ENCODE peak calls at places on chromosomes 5 and 9, in five cellular contexts. Z, F, S, O and A are unnamed samples. For H3K4me1, the result is how much of the 10 kb centered on the place peaks cover.

GRCh38 chr9:34559616-34560546 is 29.6 kb downstream of the CNTFR start:
- DNase-seq in Z (no peak), F (no peak), S (peak), O (no peak), A (no peak)

GRCh38 chr5:150350524-150351344 is 6.8 kb upstream of the TCOF1 start:
- DNase-seq in Z (peak), F (peak), S (peak), O (no peak), A (no peak)

GRCh38 chr5:66118294-66118693 is 25.8 kb upstream of the SREK1 start:
- DNase-seq in Z (no peak), F (no peak), S (no peak), O (no peak), A (no peak)

GRCh38 chr5:160385496-160385895 is 14.4 kb downstream of the FAM200C start:
- DNase-seq in Z (no peak), F (no peak), S (no peak), O (no peak), A (no peak)

GRCh38 chr5:65190328-65191053 is 291.2 kb downstream of the ADAMTS6 start:
- DNase-seq in Z (no peak), F (no peak), S (no peak), O (no peak), A (no peak)

GRCh38 chr9:117170567-117170966 is 244.3 kb downstream of the ASTN2 start:
- DNase-seq in Z (no peak), F (no peak), S (no peak), O (no peak), A (no peak)

GRCh38 chr5:32044904-32045303 is 129.2 kb downstream of the GOLPH3 start:
- DNase-seq in Z (no peak), F (no peak), S (peak), O (no peak), A (no peak)

GRCh38 chr9:12819436-12820185 is 44.8 kb downstream of the LURAP1L start:
- DNase-seq in Z (no peak), F (no peak), S (peak), O (no peak), A (no peak)

GRCh38 chr5:96807099-96807654 is 568 bp downstream of the ERAP1 start:
- DNase-seq in Z (peak), F (peak), S (peak), O (peak), A (no peak)

GRCh38 chr5:141785135-141785534 is 93.1 kb downstream of the PCDH1 start:
- DNase-seq in Z (no peak), F (no peak), S (no peak), O (no peak), A (no peak)

GRCh38 chr5:169557838-169558237 is 25.7 kb upstream of the SPDL1 start:
- DNase-seq in Z (no peak), F (no peak), S (no peak), O (no peak), A (no peak)

GRCh38 chr5:116970318-116970717 is 395.7 kb upstream of the SEMA6A start:
- DNase-seq in Z (no peak), F (no peak), S (no peak), O (no peak), A (no peak)

GRCh38 chr5:148922606-148923005 is 96.2 kb downstream of the ADRB2 start:
- DNase-seq in Z (no peak), F (no peak), S (no peak), O (no peak), A (no peak)

GRCh38 chr5:107933326-107933725 is 262.6 kb upstream of the EFNA5 start:
- DNase-seq in Z (no peak), F (no peak), S (no peak), O (no peak), A (no peak)

GRCh38 chr5:100901851-100902341 is 1.2 kb downstream of the ST8SIA4 start:
- DNase-seq in Z (peak), F (no peak), S (peak), O (peak), A (peak)

GRCh38 chr9:100715100-100715379 is 137.2 kb downstream of the CAVIN4 start:
- DNase-seq in Z (no peak), F (no peak), S (no peak), O (no peak), A (no peak)

GRCh38 chr5:142726188-142726731 is 40.4 kb upstream of the FGF1 start:
- DNase-seq in Z (no peak), F (no peak), S (no peak), O (no peak), A (no peak)

GRCh38 chr5:158660726-158661125 is 439.0 kb downstream of the EBF1 start:
- DNase-seq in Z (no peak), F (no peak), S (no peak), O (no peak), A (no peak)

GRCh38 chr9:89225587-89225986 is 47.0 kb upstream of the SHC3 start:
- DNase-seq in Z (peak), F (no peak), S (no peak), O (no peak), A (no peak)

GRCh38 chr9:27260789-27261516 is 36.0 kb downstream of the EQTN start:
- DNase-seq in Z (no peak), F (no peak), S (no peak), O (no peak), A (no peak)

GRCh38 chr9:135326633-135327152 is 152.9 kb upstream of the PPP1R26 start:
- DNase-seq in Z (no peak), F (no peak), S (no peak), O (no peak), A (no peak)

GRCh38 chr5:89930591-89931383 is 478.8 kb downstream of the CETN3 start:
- DNase-seq in Z (no peak), F (no peak), S (no peak), O (no peak), A (no peak)

GRCh38 chr5:163564321-163564924 is 59.0 kb downstream of the MAT2B start:
- DNase-seq in Z (peak), F (no peak), S (peak), O (no peak), A (no peak)

GRCh38 chr9:134492281-134492691 is 149.3 kb upstream of the COL5A1 start:
- DNase-seq in Z (peak), F (no peak), S (no peak), O (peak), A (no peak)

GRCh38 chr5:154895606-154896561 is 37.5 kb downstream of the CNOT8 start:
- DNase-seq in Z (no peak), F (no peak), S (no peak), O (no peak), A (no peak)

GRCh38 chr5:81852277-81853004 is 101.5 kb upstream of the SSBP2 start:
- DNase-seq in Z (peak), F (peak), S (peak), O (peak), A (no peak)

GRCh38 chr9:108093773-108094675 is 604.5 kb upstream of the KLF4 start:
- DNase-seq in Z (no peak), F (no peak), S (peak), O (no peak), A (no peak)

GRCh38 chr9:136847827-136848392 is 1.3 kb upstream of the PHPT1 start:
- DNase-seq in Z (peak), F (peak), S (peak), O (peak), A (no peak)
- TF ChIP-seq POLR2A in Z (no peak), F (peak), S (peak), O (no peak), A (peak)

GRCh38 chr5:174427304-174427703 is 297.1 kb upstream of the MSX2 start:
- DNase-seq in Z (no peak), F (no peak), S (no peak), O (no peak), A (peak)

GRCh38 chr5:174426851-174427250 is 297.5 kb upstream of the MSX2 start:
- DNase-seq in Z (no peak), F (no peak), S (no peak), O (no peak), A (no peak)

GRCh38 chr5:174426388-174426787 is 298.0 kb upstream of the MSX2 start:
- DNase-seq in Z (no peak), F (no peak), S (no peak), O (no peak), A (no peak)

GRCh38 chr5:174430940-174431339 is 293.4 kb upstream of the MSX2 start:
- DNase-seq in Z (no peak), F (no peak), S (no peak), O (no peak), A (peak)

GRCh38 chr5:174428895-174429294 is 295.5 kb upstream of the MSX2 start:
- DNase-seq in Z (no peak), F (no peak), S (no peak), O (no peak), A (no peak)
- H3K4me1 ChIP-seq in Z (under half), F (under half), S (under half), O (under half), A (under half)

GRCh38 chr9:70601000-70601929 is 186.8 kb upstream of the KLF9 start:
- DNase-seq in Z (peak), F (peak), S (no peak), O (peak), A (peak)

GRCh38 chr9:70597886-70598285 is 183.4 kb upstream of the KLF9 start:
- DNase-seq in Z (no peak), F (no peak), S (no peak), O (no peak), A (no peak)

GRCh38 chr9:70603020-70603411 is 188.6 kb upstream of the KLF9 start:
- DNase-seq in Z (no peak), F (no peak), S (no peak), O (no peak), A (no peak)

GRCh38 chr9:70600479-70600878 is 186.0 kb upstream of the KLF9 start:
- DNase-seq in Z (peak), F (no peak), S (no peak), O (no peak), A (no peak)

GRCh38 chr9:70602364-70603019 is 188.0 kb upstream of the KLF9 start:
- DNase-seq in Z (peak), F (no peak), S (peak), O (no peak), A (no peak)
- H3K4me3 ChIP-seq in Z (no peak), F (peak), S (no peak), O (no peak), A (peak)

GRCh38 chr5:41214199-41214598 is 867 bp upstream of the C6 start:
- DNase-seq in Z (no peak), F (no peak), S (no peak), O (no peak), A (no peak)

GRCh38 chr5:41218929-41219328 is 5.6 kb upstream of the C6 start:
- DNase-seq in Z (no peak), F (no peak), S (no peak), O (no peak), A (no peak)

GRCh38 chr5:41211417-41211816 is 1.9 kb downstream of the C6 start:
- DNase-seq in Z (no peak), F (no peak), S (no peak), O (no peak), A (no peak)

GRCh38 chr5:41212935-41213334 is 397 bp downstream of the C6 start:
- DNase-seq in Z (no peak), F (no peak), S (no peak), O (no peak), A (no peak)

DNA sequence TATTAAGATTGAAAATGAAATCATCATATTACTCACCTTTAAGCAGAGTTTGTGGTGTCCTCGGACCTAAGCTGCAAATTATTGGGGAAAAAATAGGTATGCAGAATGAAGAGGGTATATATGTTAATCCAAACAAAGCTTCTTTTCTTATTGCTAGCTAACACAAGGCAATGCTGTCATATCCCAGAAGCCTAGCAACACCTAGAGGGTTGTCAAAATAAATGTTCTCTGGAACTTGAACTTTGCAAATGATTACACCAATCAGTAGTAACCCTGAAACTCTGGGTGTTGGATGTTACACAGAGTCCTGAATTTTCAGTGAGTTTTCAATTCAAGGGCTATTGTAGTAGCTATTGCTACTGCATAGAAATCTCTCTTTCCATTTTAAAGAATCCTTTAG is at the start of gene C6:
- DNase-seq in Z (no peak), F (no peak), S (no peak), O (no peak), A (no peak)
- TF ChIP-seq POLR2A in Z (no peak), F (no peak), S (no peak), O (no peak), A (no peak)

DNA sequence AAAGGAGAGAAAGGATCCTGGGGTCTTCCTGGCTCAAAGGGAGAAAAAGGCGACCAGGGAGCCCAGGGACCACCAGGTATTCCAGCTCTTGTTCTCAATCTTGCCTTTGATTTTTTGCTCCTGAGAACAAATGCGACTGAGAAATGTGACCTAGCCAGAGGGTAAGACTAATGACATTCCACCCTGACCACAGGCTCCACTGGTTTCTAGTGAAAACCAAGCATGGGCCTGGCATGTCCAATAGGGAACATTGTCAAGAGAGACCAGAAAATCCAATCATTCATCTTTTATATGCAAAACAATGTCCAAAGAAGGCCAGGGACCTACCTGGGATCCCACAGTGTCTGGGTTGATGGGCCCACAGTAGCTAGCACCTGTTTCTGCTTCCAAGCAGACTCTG is 50.3 kb upstream of the TGFBR1 start:
- DNase-seq in Z (no peak), F (no peak), S (no peak), O (no peak), A (no peak)
- H3K4me1 ChIP-seq in Z (under half), F (under half), S (under half), O (under half), A (under half)